ENCODE peak calls at places on chromosomes 12 and 14, in six cellular contexts. S is astrocyte, A is SK-N-SH, J is PC-3, Y is H9, G is neuronal stem cell. Z is an unnamed sample.

GRCh38 chr12:53213348-53213747 is 6.3 kb upstream of the ITGB7 start:
- DNase-seq in A (peak; percentile 93), Y (peak; percentile 94), S (peak; percentile 27), G (peak; percentile 77), J (peak; percentile 76), Z (peak; percentile 81)

GRCh38 chr14:89473979-89474378 is 56.9 kb upstream of the FOXN3 start:
- DNase-seq in Y (no peak), A (peak; percentile 45), J (peak; percentile 57), G (no peak), S (peak; percentile 61), Z (no peak)

GRCh38 chr14:65103150-65103760 is 938 bp upstream of the MAX start:
- DNase-seq in A (peak; percentile 23), G (no peak), J (peak; percentile 29), S (no peak), Y (no peak), Z (peak; percentile 12)

GRCh38 chr12:29152223-29152868 is 3.3 kb downstream of the FAR2 start:
- DNase-seq in A (no peak), Y (no peak), G (no peak), S (no peak), J (no peak), Z (peak; percentile 56)

GRCh38 chr12:94208433-94208921 is 60.1 kb downstream of the PLXNC1 start:
- DNase-seq in Y (no peak), G (no peak), S (no peak), J (no peak), A (no peak), Z (peak; percentile 83)

GRCh38 chr14:22084393-22085281 is 411.0 kb upstream of the OR4E1 start:
- DNase-seq in A (peak; percentile 27), J (peak; percentile 81), G (peak; percentile 52), S (peak; percentile 20), Y (no peak), Z (peak; percentile 46)

GRCh38 chr14:66009104-66009503 is 477.1 kb upstream of the CCDC196 start:
- DNase-seq in G (peak; percentile 11), S (peak; percentile 75), A (no peak), Y (no peak), J (peak; percentile 55), Z (no peak)

GRCh38 chr12:68873316-68873715 is 59.7 kb downstream of the CPM start:
- DNase-seq in A (no peak), J (no peak), S (no peak), G (no peak), Y (no peak), Z (no peak)

GRCh38 chr12:89436062-89436461 is 83.8 kb upstream of the DUSP6 start:
- DNase-seq in S (no peak), A (no peak), J (no peak), Y (no peak), G (no peak), Z (no peak)

GRCh38 chr12:42779186-42779859 is 189.8 kb upstream of the PRICKLE1 start:
- DNase-seq in A (no peak), S (peak; percentile 41), G (no peak), J (peak; percentile 14), Y (no peak), Z (no peak)

GRCh38 chr14:74391479-74391878 is 34.5 kb downstream of the SYNDIG1L start:
- DNase-seq in G (no peak), Y (no peak), S (no peak), J (no peak), A (no peak), Z (no peak)

GRCh38 chr12:52798003-52798670 is 2.2 kb upstream of the KRT3 start:
- DNase-seq in S (peak; percentile 73), A (no peak), Y (no peak), J (peak; percentile 86), G (no peak), Z (no peak)

GRCh38 chr12:2801044-2801783 is 6.4 kb downstream of the FKBP4 start:
- DNase-seq in A (no peak), Y (no peak), S (no peak), G (no peak), J (no peak), Z (no peak)

GRCh38 chr12:52126050-52126604 is 46.6 kb downstream of the SMIM41 start:
- DNase-seq in Y (no peak), G (no peak), A (peak; percentile 28), J (no peak), S (no peak), Z (no peak)

GRCh38 chr14:68704736-68705720 is 87.8 kb downstream of the ZFP36L1 start:
- DNase-seq in J (peak; percentile 67), G (no peak), S (peak; percentile 60), Y (no peak), A (no peak), Z (no peak)

GRCh38 chr12:93163260-93164036 is 214.3 kb upstream of the NUDT4 start:
- DNase-seq in J (peak; percentile 26), G (no peak), Y (no peak), A (no peak), S (peak; percentile 85), Z (no peak)

GRCh38 chr14:50023671-50024490 is 92.5 kb downstream of the VCPKMT start:
- DNase-seq in J (peak; percentile 85), G (no peak), S (peak; percentile 89), A (no peak), Y (no peak), Z (no peak)

GRCh38 chr14:55122441-55122986 is 6.5 kb upstream of the LGALS3 start:
- DNase-seq in Y (no peak), A (peak; percentile 77), G (no peak), S (peak; percentile 10), J (peak; percentile 93), Z (no peak)

GRCh38 chr12:132347471-132347855 is 18.1 kb upstream of the GALNT9 start:
- DNase-seq in G (no peak), J (no peak), Y (no peak), A (no peak), S (no peak), Z (no peak)

GRCh38 chr14:70822706-70823185 is 13.4 kb upstream of the MAP3K9 start:
- DNase-seq in G (peak; percentile 58), S (no peak), A (peak; percentile 79), J (no peak), Y (peak; percentile 87), Z (peak; percentile 17)

GRCh38 chr14:68391292-68392014 is 401.4 kb downstream of the ZFP36L1 start:
- DNase-seq in J (no peak), A (no peak), S (peak; percentile 92), Y (no peak), G (no peak), Z (no peak)

GRCh38 chr12:131415781-131416180 is 295.1 kb upstream of the SFSWAP start:
- DNase-seq in S (no peak), A (peak; percentile 49), Y (peak; percentile 52), J (peak; percentile 24), G (no peak), Z (no peak)

GRCh38 chr12:68962855-68963455 is 30.0 kb upstream of the CPM start:
- DNase-seq in G (no peak), S (no peak), Y (no peak), J (no peak), A (no peak), Z (no peak)

GRCh38 chr14:83463500-83464098 is 1929.9 kb upstream of the SEL1L start:
- DNase-seq in S (no peak), J (peak; percentile 46), Y (peak; percentile 53), G (peak; percentile 52), A (peak; percentile 7), Z (peak; percentile 14)

GRCh38 chr12:121810234-121810817 is 6.5 kb downstream of the SETD1B start:
- DNase-seq in J (no peak), G (no peak), A (no peak), S (no peak), Y (no peak), Z (no peak)

GRCh38 chr12:102799229-102799628 is 117.8 kb downstream of the PAH start:
- DNase-seq in Y (no peak), S (no peak), A (no peak), J (no peak), G (no peak), Z (no peak)

GRCh38 chr12:94025730-94026129 is 122.6 kb upstream of the PLXNC1 start:
- DNase-seq in S (no peak), J (no peak), Y (no peak), A (no peak), G (no peak), Z (no peak)

GRCh38 chr14:35855886-35856481 is 29.8 kb downstream of the BRMS1L start:
- DNase-seq in Y (no peak), J (no peak), A (peak; percentile 47), G (no peak), S (peak; percentile 47), Z (peak; percentile 82)

GRCh38 chr12:52351196-52352059 is 15.9 kb downstream of the KRT85 start:
- DNase-seq in S (no peak), G (no peak), A (no peak), J (no peak), Y (no peak), Z (peak; percentile 57)

GRCh38 chr14:95525999-95526398 is 8.9 kb upstream of the GLRX5 start:
- DNase-seq in Y (no peak), J (no peak), A (no peak), G (no peak), S (no peak), Z (no peak)

GRCh38 chr14:100905166-100905565 is 1.6 kb upstream of the RTL1 start:
- DNase-seq in S (no peak), J (no peak), A (peak; percentile 44), Y (no peak), G (no peak), Z (no peak)

GRCh38 chr12:15214851-15215601 is 6.2 kb downstream of the RERG start:
- DNase-seq in S (no peak), J (no peak), G (no peak), Y (no peak), A (no peak), Z (no peak)
- H3K9ac ChIP-seq in S (no peak overlapping the region), J (no peak overlapping the region), G (no peak overlapping the region), Y (peak overlapping the region; percentile 14), A (no peak overlapping the region), Z (no peak overlapping the region)

GRCh38 chr14:59687663-59688062 is 111.1 kb upstream of the CCDC175 start:
- DNase-seq in A (no peak), Y (no peak), J (no peak), G (no peak), S (no peak), Z (no peak)
- H3K27ac ChIP-seq in A (no peak overlapping the region), Y (no peak overlapping the region), J (no peak overlapping the region), G (no peak overlapping the region), S (no peak overlapping the region), Z (no peak overlapping the region)

DNA sequence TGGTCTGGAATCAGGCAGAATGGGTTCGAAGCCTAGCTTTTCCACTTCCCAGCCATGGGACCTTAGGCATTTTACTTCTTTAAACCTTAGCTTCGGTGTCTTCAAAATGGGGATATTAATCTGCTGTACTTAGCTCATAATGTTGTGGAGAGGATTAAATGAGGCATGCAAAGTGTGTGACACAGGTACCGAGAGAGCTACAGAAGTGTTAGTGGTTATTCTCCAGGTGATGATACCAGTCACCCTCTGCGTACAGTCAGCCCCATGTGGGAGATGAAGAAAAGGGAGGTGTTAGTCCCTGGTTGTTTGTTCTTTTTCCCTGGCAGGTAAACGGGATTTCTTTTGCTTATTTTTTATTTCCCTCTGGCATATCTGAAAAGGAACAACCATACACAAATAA is 212.1 kb downstream of the PHLDA1 start:
- DNase-seq in Y (no peak), J (no peak), G (no peak), S (no peak), A (no peak), Z (no peak)
- H3K9ac ChIP-seq in Y (no peak overlapping the region), J (no peak overlapping the region), G (no peak overlapping the region), S (no peak overlapping the region), A (no peak overlapping the region), Z (no peak overlapping the region)

DNA sequence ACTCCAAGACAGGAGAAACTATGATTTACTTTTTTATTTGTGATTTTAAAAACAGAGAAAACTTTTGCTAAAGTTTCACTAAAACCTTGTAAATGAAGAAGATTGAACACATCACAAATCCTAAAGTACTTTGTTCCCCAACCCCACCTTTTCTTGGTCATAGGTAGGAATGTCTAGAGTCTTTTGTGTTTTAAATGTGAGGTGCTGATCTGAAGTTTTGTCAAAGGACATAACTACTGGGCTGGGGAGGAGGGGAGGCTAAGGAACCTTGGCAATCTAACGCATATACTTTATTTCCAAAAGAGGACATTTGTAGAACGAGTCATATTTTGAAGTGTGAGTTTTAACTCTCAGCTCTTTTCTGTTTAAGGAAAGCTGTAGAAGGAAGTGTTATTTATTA is 37.2 kb downstream of the CATSPERB start:
- DNase-seq in G (no peak), A (no peak), S (no peak), J (no peak), Y (no peak), Z (no peak)
- H3K27ac ChIP-seq in G (no peak overlapping the region), A (no peak overlapping the region), S (no peak overlapping the region), J (no peak overlapping the region), Y (no peak overlapping the region), Z (no peak overlapping the region)

Z was measured in MM.1S.